ENCODE peak calls at places on chromosome 20, in five cellular contexts. I, U, T, J and K are unnamed samples.

GRCh38 chr20:294602-295001 is 2.8 kb upstream of the ZCCHC3 start:
- DNase-seq in I (no peak), U (no peak), T (no peak), J (no peak), K (no peak)

GRCh38 chr20:50689864-50690263 is 1.5 kb downstream of the RIPOR3 start:
- DNase-seq in I (no peak), U (no peak), T (no peak), J (no peak), K (no peak)

GRCh38 chr20:5991623-5992441 is 41.4 kb downstream of the MCM8 start:
- DNase-seq in I (no peak), U (peak; percentile 61), T (no peak), J (peak; percentile 46), K (no peak)

GRCh38 chr20:21608777-21609176 is 94.9 kb upstream of the NKX2-2 start:
- DNase-seq in I (no peak), U (no peak), T (no peak), J (no peak), K (no peak)

GRCh38 chr20:3681931-3682820 is at the start of gene ADAM33:
- DNase-seq in I (peak; percentile 56), U (no peak), T (no peak), J (no peak), K (no peak)

GRCh38 chr20:44540834-44541233 is 19.0 kb upstream of the SERINC3 start:
- DNase-seq in I (no peak), U (peak; percentile 86), T (no peak), J (peak; percentile 72), K (peak; percentile 54)

GRCh38 chr20:24411452-24412216 is 57.8 kb upstream of the SYNDIG1 start:
- DNase-seq in I (no peak), U (no peak), T (no peak), J (no peak), K (no peak)

GRCh38 chr20:20969701-20970100 is 136.5 kb downstream of the LINC00237 start:
- DNase-seq in I (no peak), U (no peak), T (no peak), J (no peak), K (no peak)

GRCh38 chr20:59014680-59015389 is 4.4 kb upstream of the TUBB1 start:
- DNase-seq in I (no peak), U (no peak), T (no peak), J (no peak), K (no peak)

GRCh38 chr20:49993301-49993751 is 10.5 kb downstream of the SNAI1 start:
- DNase-seq in I (no peak), U (no peak), T (no peak), J (no peak), K (no peak)

GRCh38 chr20:9061434-9061833 is 7.5 kb upstream of the PLCB4 start:
- DNase-seq in I (no peak), U (no peak), T (no peak), J (no peak), K (no peak)

GRCh38 chr20:35303382-35303734 is 11.1 kb upstream of the FAM83C start:
- DNase-seq in I (no peak), U (no peak), T (no peak), J (no peak), K (no peak)

GRCh38 chr20:9028419-9028818 is 40.5 kb upstream of the PLCB4 start:
- DNase-seq in I (no peak), U (peak; percentile 68), T (no peak), J (no peak), K (no peak)

GRCh38 chr20:4961746-4962145 is 39.6 kb downstream of the SLC23A2 start:
- DNase-seq in I (no peak), U (peak; percentile 97), T (no peak), J (peak; percentile 81), K (peak; percentile 72)

GRCh38 chr20:51526754-51527153 is 15.8 kb downstream of the NFATC2 start:
- DNase-seq in I (no peak), U (no peak), T (no peak), J (no peak), K (no peak)

GRCh38 chr20:51583499-51583898 is 41.0 kb upstream of the NFATC2 start:
- DNase-seq in I (no peak), U (no peak), T (no peak), J (no peak), K (no peak)

GRCh38 chr20:51570755-51571469 is 28.4 kb upstream of the NFATC2 start:
- DNase-seq in I (no peak), U (peak; percentile 17), T (no peak), J (no peak), K (no peak)

GRCh38 chr20:58378056-58378455 is 11.0 kb upstream of the VAPB start:
- DNase-seq in I (no peak), U (no peak), T (no peak), J (no peak), K (no peak)

GRCh38 chr20:59149678-59150504 is 13.7 kb upstream of the ZNF831 start:
- DNase-seq in I (no peak), U (no peak), T (no peak), J (peak; percentile 73), K (no peak)

GRCh38 chr20:61766921-61767610 is 298.6 kb downstream of the TAF4 start:
- DNase-seq in I (no peak), U (no peak), T (no peak), J (no peak), K (no peak)

GRCh38 chr20:14948416-14948815 is 611.0 kb upstream of the FLRT3 start:
- DNase-seq in I (no peak), U (no peak), T (no peak), J (no peak), K (peak; percentile 89)

GRCh38 chr20:24768226-24768625 is 180.8 kb upstream of the CST7 start:
- DNase-seq in I (peak; percentile 21), U (no peak), T (no peak), J (peak; percentile 25), K (peak; percentile 84)

GRCh38 chr20:50632236-50632635 is 59.1 kb downstream of the RIPOR3 start:
- DNase-seq in I (no peak), U (no peak), T (no peak), J (no peak), K (no peak)

GRCh38 chr20:8132632-8133587 is 844 bp downstream of the PLCB1 start:
- DNase-seq in I (peak; percentile 42), U (no peak), T (peak; percentile 37), J (no peak), K (no peak)

GRCh38 chr20:41002842-41003142 is 25.8 kb upstream of the TOP1 start:
- DNase-seq in I (no peak), U (no peak), T (no peak), J (no peak), K (no peak)
- H2BK5ac ChIP-seq in I (no peak overlapping the region), U (peak overlapping the region; percentile 90), T (no peak overlapping the region), J (no peak overlapping the region), K (no peak overlapping the region)

GRCh38 chr20:46364670-46365482 is 41.5 kb downstream of the ELMO2 start:
- DNase-seq in I (no peak), U (no peak), T (no peak), J (no peak), K (no peak)

GRCh38 chr20:46361811-46362210 is 44.6 kb downstream of the ELMO2 start:
- DNase-seq in I (no peak), U (no peak), T (no peak), J (no peak), K (no peak)

GRCh38 chr20:46365483-46366215 is 40.8 kb downstream of the ELMO2 start:
- DNase-seq in I (no peak), U (no peak), T (no peak), J (no peak), K (no peak)

GRCh38 chr20:46362931-46363872 is 43.2 kb downstream of the ELMO2 start:
- DNase-seq in I (no peak), U (no peak), T (no peak), J (no peak), K (no peak)

DNA sequence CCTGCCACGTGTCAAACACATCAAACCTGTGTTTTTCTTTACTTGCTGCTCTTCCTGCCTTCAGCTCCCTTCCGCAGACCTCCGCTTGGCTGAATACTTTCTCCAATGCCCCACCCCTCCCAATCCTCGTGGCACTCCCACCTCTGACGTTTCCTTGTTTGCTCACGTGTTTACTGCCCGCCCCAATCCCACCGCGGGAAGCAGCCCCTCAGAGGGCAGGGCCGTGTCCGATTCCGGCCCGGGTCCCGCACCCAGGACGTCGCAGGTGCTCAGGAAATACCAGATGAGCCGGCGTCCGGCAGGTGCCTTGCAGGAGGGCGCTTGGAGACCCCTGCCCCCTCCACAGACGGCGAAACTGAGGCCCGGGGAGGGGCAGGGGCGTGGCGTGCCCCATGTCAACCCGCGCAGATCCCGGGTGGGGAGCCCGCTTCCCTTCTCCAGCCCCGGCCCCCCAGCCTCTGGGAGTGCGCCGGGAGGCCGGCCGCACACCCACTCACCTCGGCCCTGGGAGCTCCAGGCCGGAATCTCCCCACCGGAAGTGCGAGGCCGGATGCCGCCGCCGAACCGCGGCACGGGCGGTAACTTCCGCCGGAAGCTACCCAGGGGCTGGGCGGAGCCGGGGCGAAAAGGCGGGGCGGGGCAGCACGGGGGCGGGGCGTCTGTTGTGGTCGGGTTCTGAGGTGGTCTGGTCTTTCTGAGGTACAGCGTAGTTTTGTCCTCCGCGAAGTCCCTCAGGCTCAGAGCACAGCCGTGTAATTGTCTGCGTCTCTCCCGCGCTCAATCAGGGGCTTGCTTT is 42.3 kb downstream of the ELMO2 start:
- DNase-seq in I (peak; percentile 91), U (peak; percentile 91), T (peak; percentile 82), J (peak; percentile 88), K (peak; percentile 96)
- H2BK5ac ChIP-seq in I (no peak overlapping the region), U (peak overlapping the region; percentile 85), T (peak overlapping the region; percentile 72), J (peak overlapping the region; percentile 92), K (no peak overlapping the region)

DNA sequence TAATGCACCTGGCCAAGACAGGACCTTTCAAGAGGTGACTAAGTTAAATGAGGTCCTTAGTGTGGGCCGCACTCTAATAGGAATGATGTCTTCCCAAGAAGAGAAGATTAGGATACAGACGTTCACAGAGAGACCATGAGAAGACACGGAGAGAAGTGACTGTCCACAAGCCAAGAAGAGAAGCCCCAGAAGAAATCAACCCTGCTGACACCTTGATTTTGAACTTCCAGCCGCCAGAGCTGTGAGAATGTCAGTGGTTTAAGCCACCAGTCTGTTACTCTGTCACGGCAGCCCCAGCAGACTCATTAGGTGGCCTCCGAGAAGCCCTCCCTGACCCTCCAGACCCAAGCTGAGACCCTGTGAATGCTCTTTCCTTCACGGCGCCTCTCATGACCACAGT is 29.5 kb downstream of the NOL4L start:
- DNase-seq in I (no peak), U (no peak), T (no peak), J (no peak), K (no peak)
- H2BK5ac ChIP-seq in I (no peak overlapping the region), U (no peak overlapping the region), T (no peak overlapping the region), J (no peak overlapping the region), K (no peak overlapping the region)

GRCh38 chr20:10647471-10647870 is 26.3 kb downstream of the JAG1 start:
- DNase-seq in I (no peak), U (no peak), T (no peak), J (peak; percentile 79), K (peak; percentile 89)

GRCh38 chr20:10648651-10649050 is 25.1 kb downstream of the JAG1 start:
- DNase-seq in I (no peak), U (peak; percentile 91), T (no peak), J (peak; percentile 56), K (peak; percentile 46)

GRCh38 chr20:10649080-10649816 is 24.6 kb downstream of the JAG1 start:
- DNase-seq in I (no peak), U (no peak), T (no peak), J (no peak), K (peak; percentile 58)

GRCh38 chr20:10646886-10647420 is 26.8 kb downstream of the JAG1 start:
- DNase-seq in I (no peak), U (no peak), T (no peak), J (no peak), K (no peak)

DNA sequence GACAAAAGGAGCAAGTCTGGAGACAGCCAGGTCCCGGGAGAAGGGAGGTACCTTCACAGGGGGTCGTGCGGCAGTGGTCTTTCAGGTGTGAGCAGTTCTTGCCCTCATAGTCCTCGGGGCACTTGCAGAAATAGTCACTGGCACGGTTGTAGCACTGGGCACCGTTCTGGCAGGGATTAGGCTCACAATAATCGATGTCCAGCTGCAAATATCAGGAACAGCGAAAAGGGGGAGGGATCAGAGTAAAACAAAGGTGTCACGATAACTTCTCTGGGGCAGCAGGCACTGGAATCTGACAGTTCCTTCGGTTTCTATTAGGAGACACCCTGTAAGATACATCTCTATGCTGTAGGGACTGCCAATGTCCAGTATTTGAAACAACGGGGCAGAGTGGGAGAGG is 25.9 kb downstream of the JAG1 start:
- DNase-seq in I (no peak), U (no peak), T (no peak), J (no peak), K (no peak)
- H2BK5ac ChIP-seq in I (no peak overlapping the region), U (no peak overlapping the region), T (no peak overlapping the region), J (peak overlapping the region; percentile 32), K (no peak overlapping the region)